ENCODE peak calls at places on chromosomes 4 and X, in four cellular contexts. One of them, this sample, is unnamed. For H3K36me3, the result is how much of the 10 kb centered on the place peaks cover.

GRCh38 chr4:163949976-163950601 is 455.6 kb downstream of the TMA16 start:
- DNase-seq in tibial nerve: no peak
- DNase-seq in cardiac muscle cell: no peak
- DNase-seq in tibial artery: no peak
- DNase-seq in this sample: no peak

GRCh38 chr4:98653006-98653405 is 5.4 kb downstream of the TSPAN5 start:
- DNase-seq in tibial nerve: no peak
- DNase-seq in cardiac muscle cell: no peak
- DNase-seq in tibial artery: no peak
- DNase-seq in this sample: no peak

GRCh38 chr4:139774759-139775487 is 109.3 kb downstream of the MGST2 start:
- DNase-seq in cardiac muscle cell: no peak
- DNase-seq in tibial nerve: no peak
- DNase-seq in tibial artery: no peak
- DNase-seq in this sample: no peak

GRCh38 chrX:9902651-9903050 is 64.5 kb upstream of the CLDN34 start:
- DNase-seq in cardiac muscle cell: no peak
- DNase-seq in tibial nerve: no peak
- DNase-seq in tibial artery: no peak
- DNase-seq in this sample: no peak

GRCh38 chr4:10054571-10055041 is 33.3 kb upstream of the SLC2A9 start:
- DNase-seq in tibial nerve: no peak
- DNase-seq in cardiac muscle cell: no peak
- DNase-seq in tibial artery: no peak
- DNase-seq in this sample: no peak

GRCh38 chr4:5292091-5292490 is 240.8 kb downstream of the STK32B start:
- DNase-seq in tibial nerve: no peak
- DNase-seq in cardiac muscle cell: no peak
- DNase-seq in tibial artery: no peak
- DNase-seq in this sample: no peak

GRCh38 chrX:1748408-1748807 is 133.5 kb downstream of the ASMT start:
- DNase-seq in tibial nerve: no peak
- DNase-seq in cardiac muscle cell: no peak
- DNase-seq in tibial artery: no peak
- DNase-seq in this sample: no peak

GRCh38 chr4:146520894-146521542 is 722 bp downstream of the SLC10A7 start:
- DNase-seq in cardiac muscle cell: peak
- DNase-seq in tibial artery: no peak
- DNase-seq in tibial nerve: no peak
- DNase-seq in this sample: no peak

GRCh38 chr4:140807491-140808257 is 51.5 kb upstream of the TBC1D9 start:
- DNase-seq in cardiac muscle cell: no peak
- DNase-seq in tibial artery: no peak
- DNase-seq in tibial nerve: no peak
- DNase-seq in this sample: no peak

GRCh38 chrX:28552882-28553829 is 34.1 kb upstream of the IL1RAPL1 start:
- DNase-seq in cardiac muscle cell: no peak
- DNase-seq in tibial artery: no peak
- DNase-seq in tibial nerve: no peak
- DNase-seq in this sample: no peak

GRCh38 chr4:183399166-183399565 is 45.3 kb upstream of the CDKN2AIP start:
- DNase-seq in cardiac muscle cell: no peak
- DNase-seq in tibial artery: no peak
- DNase-seq in tibial nerve: no peak
- DNase-seq in this sample: no peak

GRCh38 chr4:3810796-3811485 is 44.8 kb downstream of the ADRA2C start:
- DNase-seq in tibial artery: no peak
- DNase-seq in cardiac muscle cell: no peak
- DNase-seq in tibial nerve: no peak
- DNase-seq in this sample: no peak

GRCh38 chr4:13968723-13969122 is 341.2 kb upstream of the BOD1L1 start:
- DNase-seq in tibial artery: no peak
- DNase-seq in cardiac muscle cell: no peak
- DNase-seq in tibial nerve: no peak
- DNase-seq in this sample: no peak

GRCh38 chr4:110091426-110091825 is 107.0 kb downstream of the ELOVL6 start:
- DNase-seq in tibial artery: no peak
- DNase-seq in tibial nerve: no peak
- DNase-seq in cardiac muscle cell: no peak
- DNase-seq in this sample: no peak

GRCh38 chrX:46882266-46882665 is 30.0 kb upstream of the JADE3 start:
- DNase-seq in cardiac muscle cell: peak
- DNase-seq in tibial artery: no peak
- DNase-seq in tibial nerve: no peak
- DNase-seq in this sample: no peak

GRCh38 chrX:39758791-39759525 is 338.8 kb downstream of the BCOR start:
- DNase-seq in cardiac muscle cell: no peak
- DNase-seq in tibial nerve: no peak
- DNase-seq in tibial artery: no peak
- DNase-seq in this sample: no peak

GRCh38 chrX:71941771-71942170 is 31.1 kb downstream of the NHSL2 start:
- DNase-seq in tibial artery: peak
- DNase-seq in tibial nerve: no peak
- DNase-seq in cardiac muscle cell: peak
- DNase-seq in this sample: no peak

GRCh38 chr4:4670869-4671268 is 129.0 kb upstream of the STX18 start:
- DNase-seq in tibial artery: no peak
- DNase-seq in tibial nerve: no peak
- DNase-seq in cardiac muscle cell: no peak
- DNase-seq in this sample: no peak

GRCh38 chrX:63560601-63561218 is 209.6 kb upstream of the SPIN4 start:
- DNase-seq in tibial nerve: peak
- DNase-seq in tibial artery: peak
- DNase-seq in cardiac muscle cell: peak
- DNase-seq in this sample: peak

GRCh38 chr4:579543-580175 is 3.6 kb upstream of the TMEM271 start:
- DNase-seq in tibial artery: no peak
- DNase-seq in cardiac muscle cell: no peak
- DNase-seq in tibial nerve: no peak
- DNase-seq in this sample: no peak

GRCh38 chr4:128427832-128428366 is 140.3 kb upstream of the PGRMC2 start:
- DNase-seq in tibial nerve: no peak
- DNase-seq in tibial artery: no peak
- DNase-seq in cardiac muscle cell: no peak
- DNase-seq in this sample: no peak

GRCh38 chr4:100118213-100118612 is 72.1 kb downstream of the DDIT4L start:
- DNase-seq in tibial artery: no peak
- DNase-seq in tibial nerve: no peak
- DNase-seq in cardiac muscle cell: no peak
- DNase-seq in this sample: no peak

GRCh38 chrX:13078739-13079444 is 34.5 kb upstream of the FAM9C start:
- DNase-seq in tibial artery: peak
- DNase-seq in cardiac muscle cell: no peak
- DNase-seq in tibial nerve: peak
- DNase-seq in this sample: peak

GRCh38 chrX:85052207-85052606 is 48.5 kb downstream of the APOOL start:
- DNase-seq in tibial nerve: no peak
- DNase-seq in tibial artery: no peak
- DNase-seq in cardiac muscle cell: no peak
- DNase-seq in this sample: no peak

DNA sequence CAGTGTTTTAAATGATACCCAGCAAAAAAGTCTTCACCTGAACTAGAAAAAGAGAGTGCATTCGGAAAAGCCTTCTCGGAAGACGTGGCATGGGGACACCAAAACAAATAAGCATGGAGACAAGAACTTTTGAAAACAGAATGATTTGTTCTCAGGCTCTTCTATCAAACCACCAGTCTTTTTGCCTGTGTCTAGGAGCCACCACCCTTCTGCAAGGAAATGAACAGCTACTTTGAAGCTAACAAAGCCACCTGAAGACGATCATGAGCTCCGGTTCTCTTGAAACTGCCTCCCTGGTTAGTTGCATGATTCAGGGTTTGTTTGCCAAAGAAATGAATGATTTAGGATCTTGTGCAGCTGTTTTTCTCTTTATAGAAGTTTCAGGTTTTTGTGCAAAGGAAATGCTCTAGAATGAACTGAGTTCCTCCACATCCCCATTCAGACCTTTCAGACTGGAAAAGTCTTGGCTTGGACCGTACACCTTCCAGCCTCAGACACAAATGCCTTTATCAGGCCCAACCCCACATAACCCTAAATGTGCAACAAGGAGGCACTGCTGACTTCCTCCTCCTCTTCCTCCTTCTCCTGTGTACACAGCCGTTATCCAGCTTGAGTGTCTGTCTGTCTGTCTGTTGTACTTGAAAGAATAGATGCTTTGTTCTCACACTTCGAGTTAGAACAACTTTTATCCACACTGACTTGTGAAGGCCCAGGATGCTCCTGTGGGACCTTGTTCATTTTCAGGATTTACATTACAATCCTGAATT is 334.9 kb upstream of the KLF3 start:
- DNase-seq in cardiac muscle cell: no peak
- DNase-seq in tibial nerve: no peak
- DNase-seq in tibial artery: no peak
- DNase-seq in this sample: no peak
- H3K27ac ChIP-seq in cardiac muscle cell: no peak
- H3K27ac ChIP-seq in tibial nerve: no peak
- H3K27ac ChIP-seq in tibial artery: no peak
- H3K27ac ChIP-seq in this sample: no peak

GRCh38 chr4:83259586-83259985 is 25.0 kb downstream of the COQ2 start:
- DNase-seq in tibial nerve: no peak
- DNase-seq in tibial artery: no peak
- DNase-seq in cardiac muscle cell: no peak
- DNase-seq in this sample: no peak

GRCh38 chr4:83258463-83258862 is 26.1 kb downstream of the COQ2 start:
- DNase-seq in cardiac muscle cell: no peak
- DNase-seq in tibial artery: no peak
- DNase-seq in tibial nerve: no peak
- DNase-seq in this sample: no peak

GRCh38 chr4:83266689-83267088 is 17.9 kb downstream of the COQ2 start:
- DNase-seq in tibial artery: no peak
- DNase-seq in cardiac muscle cell: no peak
- DNase-seq in tibial nerve: no peak
- DNase-seq in this sample: no peak

GRCh38 chr4:83261307-83261706 is 23.3 kb downstream of the COQ2 start:
- DNase-seq in tibial artery: no peak
- DNase-seq in tibial nerve: no peak
- DNase-seq in cardiac muscle cell: no peak
- DNase-seq in this sample: no peak

GRCh38 chr4:83262682-83263081 is 21.9 kb downstream of the COQ2 start:
- DNase-seq in tibial nerve: no peak
- DNase-seq in cardiac muscle cell: no peak
- DNase-seq in tibial artery: no peak
- DNase-seq in this sample: no peak
- H3K36me3 ChIP-seq in tibial nerve: under half
- H3K36me3 ChIP-seq in cardiac muscle cell: under half
- H3K36me3 ChIP-seq in tibial artery: under half
- H3K36me3 ChIP-seq in this sample: under half

DNA sequence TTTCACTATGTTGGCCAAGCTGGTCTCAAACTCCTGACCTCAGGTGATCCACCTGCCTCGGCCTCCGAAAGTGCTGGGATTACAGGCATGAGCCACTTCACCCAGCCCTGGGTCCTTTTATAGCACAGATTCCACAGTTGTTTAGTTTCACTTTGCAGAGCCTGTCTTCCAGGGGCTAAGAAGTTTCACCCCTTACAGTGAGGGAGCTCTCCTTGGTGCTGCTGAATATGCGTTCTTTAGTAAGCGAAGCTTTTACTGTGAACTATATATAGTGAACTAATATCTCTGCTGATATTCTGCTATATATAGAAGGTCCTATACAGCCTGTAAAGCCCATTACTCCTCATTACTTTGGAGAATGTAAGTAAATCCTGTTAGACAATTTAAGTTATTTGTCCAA is 4.2 kb downstream of the TCEAL6 start:
- DNase-seq in cardiac muscle cell: peak
- DNase-seq in tibial nerve: no peak
- DNase-seq in tibial artery: no peak
- DNase-seq in this sample: no peak
- TF ChIP-seq CTCF in cardiac muscle cell: no peak
- TF ChIP-seq CTCF in tibial nerve: no peak
- TF ChIP-seq CTCF in tibial artery: no peak
- TF ChIP-seq CTCF in this sample: no peak

GRCh38 chr4:174036563-174036962 is 246.9 kb downstream of the FBXO8 start:
- DNase-seq in cardiac muscle cell: peak
- DNase-seq in tibial nerve: no peak
- DNase-seq in tibial artery: no peak
- DNase-seq in this sample: no peak
- H3K27ac ChIP-seq in cardiac muscle cell: no peak
- H3K27ac ChIP-seq in tibial nerve: no peak
- H3K27ac ChIP-seq in tibial artery: no peak
- H3K27ac ChIP-seq in this sample: peak

GRCh38 chr4:1712216-1713002 is at the start of gene SLBP:
- DNase-seq in tibial nerve: peak
- DNase-seq in tibial artery: peak
- DNase-seq in cardiac muscle cell: peak
- DNase-seq in this sample: peak

GRCh38 chr4:1713003-1713397 is 881 bp upstream of the SLBP start:
- DNase-seq in tibial nerve: no peak
- DNase-seq in cardiac muscle cell: no peak
- DNase-seq in tibial artery: no peak
- DNase-seq in this sample: no peak

GRCh38 chr4:1714303-1715001 is 2.3 kb upstream of the SLBP start:
- DNase-seq in cardiac muscle cell: no peak
- DNase-seq in tibial nerve: no peak
- DNase-seq in tibial artery: no peak
- DNase-seq in this sample: no peak

GRCh38 chr4:1711055-1711905 is 839 bp downstream of the SLBP start:
- DNase-seq in cardiac muscle cell: peak
- DNase-seq in tibial artery: peak
- DNase-seq in tibial nerve: no peak
- DNase-seq in this sample: no peak

DNA sequence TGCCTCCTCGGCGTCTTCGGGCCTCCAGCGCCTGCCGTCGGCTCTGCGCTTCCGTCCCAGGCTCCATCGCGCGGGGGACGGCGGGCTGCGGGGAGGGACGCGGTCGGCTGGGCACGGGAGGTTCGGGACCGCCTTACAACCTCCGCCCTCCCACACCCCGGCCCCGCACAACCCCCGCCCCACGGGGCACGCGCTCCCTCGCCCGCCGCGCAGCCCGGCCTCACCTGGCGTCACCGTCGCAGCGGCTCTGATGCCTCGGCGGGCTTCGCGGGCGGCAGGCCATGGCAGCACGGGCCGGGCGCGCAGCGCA is 258 bp downstream of the SLBP start:
- DNase-seq in cardiac muscle cell: no peak
- DNase-seq in tibial artery: no peak
- DNase-seq in tibial nerve: no peak
- DNase-seq in this sample: no peak
- H3K36me3 ChIP-seq in cardiac muscle cell: under half
- H3K36me3 ChIP-seq in tibial artery: under half
- H3K36me3 ChIP-seq in tibial nerve: under half
- H3K36me3 ChIP-seq in this sample: under half

GRCh38 chr4:48275247-48275646 is 5.6 kb upstream of the TEC start:
- DNase-seq in cardiac muscle cell: peak
- DNase-seq in tibial artery: no peak
- DNase-seq in tibial nerve: no peak
- DNase-seq in this sample: no peak
- TF ChIP-seq CTCF in cardiac muscle cell: peak
- TF ChIP-seq CTCF in tibial artery: peak
- TF ChIP-seq CTCF in tibial nerve: peak
- TF ChIP-seq CTCF in this sample: peak

GRCh38 chrX:67624324-67624723 is 80.5 kb downstream of the AR start:
- DNase-seq in cardiac muscle cell: no peak
- DNase-seq in tibial nerve: no peak
- DNase-seq in tibial artery: no peak
- DNase-seq in this sample: no peak
- H3K27ac ChIP-seq in cardiac muscle cell: no peak
- H3K27ac ChIP-seq in tibial nerve: no peak
- H3K27ac ChIP-seq in tibial artery: no peak
- H3K27ac ChIP-seq in this sample: no peak